ENCODE peak calls at places on chromosomes 5 and 9, in nine cellular contexts. K is OCI-LY7, M is neural progenitor cell, F is hepatocyte, H is K562, Z is HepG2, U is fibroblast of lung, R is PC-9, C is mammary epithelial cell. N is an unnamed sample.

GRCh38 chr9:135254176-135255032 is 166.9 kb downstream of the OLFM1 start:
- DNase-seq in K (no peak), M (no peak), F (no peak), H (no peak), Z (no peak), U (no peak), R (no peak), C (no peak), N (no peak)

GRCh38 chr5:35369965-35370790 is 139.9 kb upstream of the PRLR start:
- DNase-seq in K (no peak), M (peak; percentile 92), F (peak; percentile 48), H (no peak), Z (no peak), U (no peak), R (no peak), C (no peak), N (no peak)

GRCh38 chr9:34591911-34592866 is 2.7 kb upstream of the CNTFR start:
- DNase-seq in K (no peak), M (no peak), F (no peak), H (no peak), Z (no peak), U (no peak), R (no peak), C (no peak), N (no peak)

GRCh38 chr9:98884849-98885248 is 58.9 kb upstream of the COL15A1 start:
- DNase-seq in K (no peak), M (no peak), F (no peak), H (no peak), Z (no peak), U (no peak), R (no peak), C (no peak), N (no peak)

GRCh38 chr5:1731091-1731639 is 68.5 kb downstream of the MRPL36 start:
- DNase-seq in K (no peak), M (no peak), F (no peak), H (no peak), Z (no peak), U (no peak), R (no peak), C (no peak), N (no peak)

GRCh38 chr5:17378346-17378984 is 119.6 kb upstream of the TAF11L2 start:
- DNase-seq in K (no peak), M (no peak), F (peak; percentile 33), H (no peak), Z (no peak), U (peak; percentile 83), R (no peak), C (no peak), N (no peak)

GRCh38 chr9:121637441-121638222 is 13.8 kb upstream of the DAB2IP start:
- DNase-seq in K (no peak), M (no peak), F (no peak), H (no peak), Z (no peak), U (peak; percentile 28), R (no peak), C (peak; percentile 55), N (no peak)

GRCh38 chr5:162068412-162068811 is 839 bp downstream of the GABRG2 start:
- DNase-seq in K (peak; percentile 3), M (peak; percentile 94), F (peak; percentile 83), H (peak; percentile 5), Z (peak; percentile 40), U (peak; percentile 1), R (peak; percentile 38), C (peak; percentile 27), N (no peak)

GRCh38 chr9:76528642-76529190 is 69.7 kb downstream of the GCNT1 start:
- DNase-seq in K (no peak), M (no peak), F (no peak), H (no peak), Z (no peak), U (no peak), R (no peak), C (no peak), N (no peak)

GRCh38 chr9:87520172-87520683 is 22.6 kb downstream of the DAPK1 start:
- DNase-seq in K (peak; percentile 55), M (no peak), F (no peak), H (no peak), Z (no peak), U (no peak), R (no peak), C (no peak), N (no peak)

GRCh38 chr5:58043607-58043945 is 416.3 kb downstream of the PLK2 start:
- DNase-seq in K (no peak), M (no peak), F (peak; percentile 0), H (no peak), Z (no peak), U (no peak), R (no peak), C (no peak), N (no peak)

GRCh38 chr9:134188421-134189166 is 24.2 kb upstream of the RNU6ATAC start:
- DNase-seq in K (no peak), M (no peak), F (no peak), H (no peak), Z (no peak), U (peak; percentile 26), R (no peak), C (no peak), N (no peak)

GRCh38 chr9:15606667-15607472 is 54.0 kb downstream of the CCDC171 start:
- DNase-seq in K (peak; percentile 70), M (peak; percentile 30), F (peak; percentile 50), H (peak; percentile 10), Z (peak; percentile 29), U (peak; percentile 12), R (no peak), C (peak; percentile 36), N (no peak)

GRCh38 chr9:111895996-111896941 is at the start of gene UGCG:
- DNase-seq in K (peak; percentile 91), M (peak; percentile 96), F (peak; percentile 97), H (peak; percentile 94), Z (peak; percentile 74), U (peak; percentile 89), R (peak; percentile 68), C (peak; percentile 92), N (no peak)

GRCh38 chr5:168314735-168315411 is 23.4 kb downstream of the WWC1 start:
- DNase-seq in K (no peak), M (no peak), F (peak; percentile 91), H (no peak), Z (peak; percentile 97), U (peak; percentile 97), R (peak; percentile 95), C (peak; percentile 93), N (peak; percentile 95)

GRCh38 chr5:153211052-153211451 is 279.4 kb upstream of the GRIA1 start:
- DNase-seq in K (no peak), M (peak; percentile 76), F (no peak), H (no peak), Z (no peak), U (no peak), R (no peak), C (no peak), N (no peak)

GRCh38 chr9:35598863-35599590 is 6.0 kb upstream of the TESK1 start:
- DNase-seq in K (peak; percentile 61), M (no peak), F (peak; percentile 65), H (no peak), Z (peak; percentile 65), U (no peak), R (no peak), C (peak; percentile 10), N (no peak)

DNA sequence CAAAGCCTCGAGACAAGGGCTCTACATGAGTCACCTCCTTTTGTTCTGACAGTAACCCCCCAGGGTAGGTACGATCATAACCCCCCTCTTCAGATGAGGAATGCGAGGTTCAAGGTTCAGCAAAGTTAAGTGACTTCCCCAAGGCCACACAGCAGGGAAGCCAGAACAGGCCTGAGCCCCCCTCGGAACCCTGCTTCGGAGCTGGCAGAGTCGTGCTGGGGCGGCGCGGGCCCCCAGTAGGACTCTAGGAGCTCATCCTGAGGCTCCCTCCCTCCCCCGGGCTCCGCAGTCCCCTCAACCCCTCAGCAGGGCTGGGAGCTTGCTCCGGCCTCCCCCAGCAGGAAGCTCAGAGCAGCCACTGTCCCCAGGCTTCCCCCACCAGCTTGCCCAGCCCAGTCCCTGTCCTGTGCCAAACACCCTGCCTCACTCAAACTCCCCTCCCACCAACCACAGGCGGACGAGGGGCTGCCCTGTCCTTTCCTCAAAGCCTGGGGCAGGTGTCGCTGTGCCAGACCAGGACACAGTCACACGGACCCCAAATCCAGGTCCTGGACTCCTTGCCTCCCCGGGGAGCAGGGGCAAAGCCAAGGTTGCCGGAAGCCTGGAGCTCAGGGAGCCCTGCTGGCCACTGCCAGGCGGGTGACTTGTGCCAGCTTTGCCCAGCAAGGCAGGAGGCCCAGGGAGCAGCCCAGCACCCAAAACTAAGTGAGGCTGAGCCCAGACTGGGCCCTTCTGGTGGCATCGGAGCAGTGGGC is 5.1 kb downstream of the AGPAT2 start:
- DNase-seq in K (no peak), M (no peak), F (no peak), H (no peak), Z (no peak), U (no peak), R (no peak), C (no peak), N (no peak)
- H3K79me2 ChIP-seq in K (no peaks in the 10 kb centered on the region), M (no peaks in the 10 kb centered on the region), F (peaks cover 90% of the 10 kb centered on the region), H (peaks cover 72% of the 10 kb centered on the region), Z (no peaks in the 10 kb centered on the region), U (peaks cover 5% of the 10 kb centered on the region), R (peaks cover 29% of the 10 kb centered on the region), C (peaks cover 48% of the 10 kb centered on the region), N (peaks cover 15% of the 10 kb centered on the region)

GRCh38 chr5:139686919-139687421 is 38.8 kb downstream of the CXXC5 start:
- DNase-seq in K (no peak), M (no peak), F (no peak), H (no peak), Z (no peak), U (no peak), R (no peak), C (no peak), N (no peak)
- H3K79me2 ChIP-seq in K (no peaks in the 10 kb centered on the region), M (no peaks in the 10 kb centered on the region), F (peaks cover 3% of the 10 kb centered on the region), H (peaks cover 5% of the 10 kb centered on the region), Z (no peaks in the 10 kb centered on the region), U (no peaks in the 10 kb centered on the region), R (no peaks in the 10 kb centered on the region), C (no peaks in the 10 kb centered on the region), N (no peaks in the 10 kb centered on the region)

DNA sequence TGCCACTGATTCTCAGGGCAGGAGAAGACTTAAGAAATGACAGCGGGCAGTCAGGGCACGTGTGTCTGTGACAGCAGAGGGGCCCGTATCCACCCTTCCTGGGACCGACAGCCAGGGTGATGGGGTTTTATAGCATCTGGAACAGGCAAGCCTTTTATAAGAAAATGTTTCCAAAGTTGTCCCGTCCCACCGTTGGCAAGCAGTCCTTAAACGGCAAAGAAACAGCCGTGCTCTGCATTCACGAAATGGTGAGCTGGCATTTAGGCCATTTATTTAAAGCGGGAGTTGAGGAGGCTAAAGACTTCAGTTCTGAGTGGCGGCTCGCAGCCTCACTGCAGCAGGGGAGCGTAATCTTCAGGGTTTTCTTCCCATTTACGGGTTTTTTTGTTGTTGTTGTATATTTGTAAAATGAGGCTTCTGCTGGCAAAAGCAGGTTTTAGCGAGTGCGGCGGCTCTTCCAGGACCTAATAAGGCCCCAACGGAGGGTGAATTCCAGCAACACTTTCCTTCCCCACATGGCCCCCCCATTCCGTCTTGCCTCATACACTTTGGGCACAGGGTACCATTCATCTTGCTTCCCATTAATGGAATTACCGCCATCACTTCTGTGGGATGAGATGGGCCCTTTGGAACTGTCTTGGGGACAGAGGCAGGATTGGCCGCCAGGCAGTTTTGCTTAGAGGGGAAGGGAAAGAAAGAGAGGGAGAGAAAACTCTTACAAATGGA is 15.8 kb downstream of the NEK6 start:
- DNase-seq in K (no peak), M (no peak), F (no peak), H (no peak), Z (no peak), U (no peak), R (no peak), C (no peak), N (no peak)
- H3K79me2 ChIP-seq in K (no peaks in the 10 kb centered on the region), M (peaks cover 21% of the 10 kb centered on the region), F (peaks cover 100% of the 10 kb centered on the region), H (peaks cover 3% of the 10 kb centered on the region), Z (peaks cover 99% of the 10 kb centered on the region), U (peaks cover 99% of the 10 kb centered on the region), R (peaks cover 21% of the 10 kb centered on the region), C (peaks cover 100% of the 10 kb centered on the region), N (peaks cover 97% of the 10 kb centered on the region)

GRCh38 chr5:150785950-150786349 is 7.4 kb downstream of the SMIM3 start:
- DNase-seq in K (no peak), M (no peak), F (no peak), H (no peak), Z (no peak), U (no peak), R (no peak), C (no peak), N (no peak)
- H3K79me2 ChIP-seq in K (no peaks in the 10 kb centered on the region), M (peaks cover 80% of the 10 kb centered on the region), F (peaks cover 78% of the 10 kb centered on the region), H (no peaks in the 10 kb centered on the region), Z (peaks cover 85% of the 10 kb centered on the region), U (peaks cover 72% of the 10 kb centered on the region), R (no peaks in the 10 kb centered on the region), C (peaks cover 89% of the 10 kb centered on the region), N (peaks cover 58% of the 10 kb centered on the region)

N was measured in keratinocyte.